ENCODE peak calls at places on chromosomes 6 and 20, in eight cellular contexts. I is adrenal gland; R is aorta; Y is tibial artery; W is CD4-positive, alpha-beta memory T cell; Z is heart right ventricle; H is right cardiac atrium; F is ovary. T is an unnamed sample. For H3K4me1, the result is how much of the 10 kb centered on the place peaks cover.

GRCh38 chr20:8152183-8152582 is 20.1 kb downstream of the PLCB1 start:
- DNase-seq in I (peak), R (no peak), Y (no peak), W (no peak), Z (peak), H (no peak), F (no peak), T (no peak)

GRCh38 chr6:35419431-35419830 is 32.7 kb upstream of the FANCE start:
- DNase-seq in I (no peak), R (no peak), Y (no peak), W (peak), Z (no peak), H (no peak), F (no peak), T (peak)

GRCh38 chr6:35687658-35688604 is 784 bp downstream of the FKBP5 start:
- DNase-seq in I (peak), R (peak), Y (peak), W (peak), Z (peak), H (peak), F (peak), T (peak)

GRCh38 chr6:9537381-9537780 is 877.5 kb downstream of the TFAP2A start:
- DNase-seq in I (no peak), R (no peak), Y (no peak), W (no peak), Z (no peak), H (no peak), F (no peak), T (no peak)

GRCh38 chr6:132714160-132714559 is 305 bp upstream of the VNN1 start:
- DNase-seq in I (no peak), R (no peak), Y (no peak), W (no peak), Z (no peak), H (no peak), F (no peak), T (no peak)

GRCh38 chr6:164947174-164947573 is 362.2 kb downstream of the C6orf118 start:
- DNase-seq in I (no peak), R (no peak), Y (no peak), W (no peak), Z (no peak), H (no peak), F (no peak), T (no peak)

GRCh38 chr6:7051780-7052440 is 55.9 kb upstream of the RREB1 start:
- DNase-seq in I (peak), R (peak), Y (no peak), W (peak), Z (peak), H (peak), F (peak), T (peak)

GRCh38 chr6:163728442-163729126 is 314.1 kb downstream of the QKI start:
- DNase-seq in I (no peak), R (no peak), Y (peak), W (no peak), Z (no peak), H (no peak), F (no peak), T (no peak)

GRCh38 chr6:105573138-105573537 is 170.3 kb upstream of the PREP start:
- DNase-seq in I (no peak), R (no peak), Y (no peak), W (no peak), Z (no peak), H (no peak), F (no peak), T (no peak)

GRCh38 chr6:13355043-13355945 is 27.0 kb upstream of the TBC1D7 start:
- DNase-seq in I (no peak), R (no peak), Y (no peak), W (peak), Z (no peak), H (no peak), F (no peak), T (peak)

GRCh38 chr6:13831623-13832022 is 17.3 kb upstream of the MCUR1 start:
- DNase-seq in I (no peak), R (no peak), Y (no peak), W (no peak), Z (no peak), H (no peak), F (no peak), T (no peak)

GRCh38 chr6:81241126-81241525 is 511.4 kb downstream of the TENT5A start:
- DNase-seq in I (no peak), R (no peak), Y (no peak), W (no peak), Z (no peak), H (no peak), F (no peak), T (no peak)

GRCh38 chr6:131293472-131293911 is 158.2 kb downstream of the AKAP7 start:
- DNase-seq in I (no peak), R (no peak), Y (no peak), W (no peak), Z (no peak), H (no peak), F (no peak), T (no peak)

GRCh38 chr6:122818866-122819265 is 29.8 kb downstream of the SMPDL3A start:
- DNase-seq in I (no peak), R (no peak), Y (no peak), W (no peak), Z (no peak), H (no peak), F (no peak), T (no peak)

GRCh38 chr6:38025431-38025830 is 205.9 kb downstream of the ZFAND3 start:
- DNase-seq in I (no peak), R (no peak), Y (no peak), W (no peak), Z (no peak), H (no peak), F (no peak), T (no peak)

GRCh38 chr20:57193094-57193493 is 73.3 kb downstream of the BMP7 start:
- DNase-seq in I (no peak), R (no peak), Y (no peak), W (no peak), Z (no peak), H (no peak), F (no peak), T (no peak)

GRCh38 chr6:87820343-87820984 is 118.4 kb upstream of the AKIRIN2 start:
- DNase-seq in I (no peak), R (no peak), Y (no peak), W (no peak), Z (no peak), H (no peak), F (no peak), T (no peak)

GRCh38 chr6:18212231-18212630 is 52.1 kb downstream of the DEK start:
- DNase-seq in I (no peak), R (no peak), Y (no peak), W (no peak), Z (no peak), H (no peak), F (no peak), T (no peak)

GRCh38 chr6:51842487-51843469 is 244.6 kb downstream of the PKHD1 start:
- DNase-seq in I (no peak), R (no peak), Y (no peak), W (no peak), Z (no peak), H (no peak), F (no peak), T (no peak)

GRCh38 chr20:9838378-9839295 is at the start of gene PAK5:
- DNase-seq in I (peak), R (peak), Y (peak), W (no peak), Z (peak), H (peak), F (peak), T (no peak)

GRCh38 chr6:74605942-74606341 is 599.9 kb downstream of the COL12A1 start:
- DNase-seq in I (no peak), R (no peak), Y (no peak), W (no peak), Z (no peak), H (no peak), F (no peak), T (no peak)
- H3K4me1 ChIP-seq in I (under half), R (under half), Y (under half), W (under half), Z (under half), H (under half), F (under half), T (under half)

GRCh38 chr6:26552205-26552604 is 14.0 kb downstream of the HMGN4 start:
- DNase-seq in I (no peak), R (no peak), Y (no peak), W (no peak), Z (no peak), H (no peak), F (no peak), T (no peak)

GRCh38 chr6:26553739-26554668 is 15.8 kb downstream of the HMGN4 start:
- DNase-seq in I (peak), R (peak), Y (peak), W (peak), Z (peak), H (peak), F (peak), T (peak)

GRCh38 chr6:26552640-26553189 is 14.5 kb downstream of the HMGN4 start:
- DNase-seq in I (no peak), R (no peak), Y (no peak), W (no peak), Z (no peak), H (no peak), F (no peak), T (no peak)

GRCh38 chr6:26553264-26553738 is 15.1 kb downstream of the HMGN4 start:
- DNase-seq in I (peak), R (peak), Y (peak), W (peak), Z (peak), H (peak), F (peak), T (peak)

DNA sequence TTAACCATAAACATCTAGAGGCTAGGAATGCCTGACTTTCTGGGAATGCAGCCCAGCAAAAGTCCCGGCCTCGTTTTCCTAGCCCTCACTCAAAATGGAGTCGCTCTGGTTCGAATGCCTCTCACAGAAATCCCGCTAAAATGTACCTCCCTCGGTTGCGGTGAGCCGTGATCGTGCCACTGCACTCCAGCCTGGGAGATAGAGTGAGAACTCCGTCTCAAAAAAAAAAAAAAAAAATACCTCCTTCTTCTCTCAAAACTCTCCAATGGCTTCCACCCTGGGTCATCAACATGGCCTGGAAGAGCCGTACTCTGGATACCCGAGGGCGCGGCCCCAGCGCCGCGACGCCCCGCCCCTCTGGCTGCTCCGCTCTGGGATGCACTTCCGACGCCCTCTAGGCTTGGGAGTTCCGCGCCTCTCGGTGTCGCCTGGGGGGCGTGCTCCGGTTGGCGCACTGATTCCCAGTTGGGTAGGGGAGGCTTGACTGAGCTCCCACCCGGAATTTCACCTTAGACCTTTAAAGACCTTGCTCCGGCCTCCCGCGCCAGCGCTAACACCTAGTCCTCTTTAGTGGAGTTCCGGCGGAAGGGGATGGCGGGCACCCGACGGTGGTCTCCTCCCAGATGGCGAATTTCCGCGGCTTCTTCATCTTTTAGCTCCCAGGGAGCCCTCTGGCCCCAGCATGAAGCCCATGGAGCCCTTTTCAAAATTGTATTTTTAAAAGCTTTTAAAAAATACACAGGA is 12.3 kb downstream of the HMGN4 start:
- DNase-seq in I (peak), R (peak), Y (peak), W (no peak), Z (peak), H (peak), F (peak), T (peak)
- H3K4me1 ChIP-seq in I (under half), R (under half), Y (under half), W (under half), Z (under half), H (under half), F (under half), T (under half)

GRCh38 chr6:129033173-129033572 is 150.2 kb downstream of the LAMA2 start:
- DNase-seq in I (no peak), R (no peak), Y (no peak), W (no peak), Z (no peak), H (no peak), F (no peak), T (no peak)

GRCh38 chr6:129029778-129030177 is 146.8 kb downstream of the LAMA2 start:
- DNase-seq in I (no peak), R (no peak), Y (no peak), W (no peak), Z (no peak), H (no peak), F (no peak), T (no peak)

GRCh38 chr6:129032602-129033001 is 149.7 kb downstream of the LAMA2 start:
- DNase-seq in I (no peak), R (no peak), Y (no peak), W (no peak), Z (no peak), H (no peak), F (no peak), T (no peak)

GRCh38 chr6:129031051-129031599 is 148.2 kb downstream of the LAMA2 start:
- DNase-seq in I (no peak), R (no peak), Y (no peak), W (no peak), Z (no peak), H (no peak), F (no peak), T (no peak)

GRCh38 chr6:129030231-129030630 is 147.3 kb downstream of the LAMA2 start:
- DNase-seq in I (no peak), R (no peak), Y (no peak), W (no peak), Z (no peak), H (no peak), F (no peak), T (no peak)
- H3K4me1 ChIP-seq in I (under half), R (under half), Y (under half), W (under half), Z (under half), H (under half), F (under half), T (under half)

GRCh38 chr20:31542963-31543362 is 28.7 kb downstream of the HM13 start:
- DNase-seq in I (no peak), R (no peak), Y (no peak), W (no peak), Z (no peak), H (no peak), F (no peak), T (no peak)
- H3K4me1 ChIP-seq in I (under half), R (under half), Y (under half), W (under half), Z (under half), H (under half), F (under half), T (under half)

GRCh38 chr6:115495184-115495583 is 565.5 kb downstream of the FRK start:
- DNase-seq in I (no peak), R (no peak), Y (no peak), W (no peak), Z (no peak), H (no peak), F (no peak), T (no peak)
- H3K4me1 ChIP-seq in I (under half), R (under half), Y (under half), W (under half), Z (under half), H (under half), F (under half), T (under half)

DNA sequence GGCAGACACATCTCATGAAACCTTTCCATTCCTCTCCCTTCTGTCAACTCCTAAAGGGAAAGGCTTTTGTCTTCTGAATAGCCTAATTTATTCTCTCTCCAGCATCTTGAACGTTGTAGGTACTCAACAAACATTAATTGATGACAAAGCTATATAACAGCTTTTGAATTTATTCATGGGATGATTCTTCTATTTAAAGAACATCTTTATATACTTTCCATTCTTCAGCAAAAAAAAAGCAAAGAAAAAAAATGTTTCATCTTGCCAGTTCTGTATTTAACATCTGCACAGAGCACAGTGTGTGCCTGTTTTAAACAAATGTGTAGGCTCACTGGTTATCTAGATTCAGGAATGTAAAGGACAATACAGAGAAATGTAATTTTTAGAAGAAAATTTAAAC is 648.7 kb downstream of the KIF16B start:
- DNase-seq in I (no peak), R (no peak), Y (no peak), W (no peak), Z (no peak), H (no peak), F (no peak), T (no peak)
- H3K4me1 ChIP-seq in I (under half), R (under half), Y (under half), W (under half), Z (under half), H (under half), F (under half), T (under half)